ENCODE peak calls at places on chromosomes 16 and 17, in six cellular contexts. I is adrenal gland, E is thoracic aorta, A is left ventricle myocardium inferior, F is cardiac muscle cell, V is tibial nerve. L is an unnamed sample.
A peak's percentile ranks its signal among the peaks of the same experiment; 100 is the strongest.

GRCh38 chr16:74774223-74775139 is at the start of gene FA2H:
- DNase-seq in F (peak; percentile 95), E (no peak), A (peak; percentile 49), V (no peak), I (peak; percentile 81), L (no peak)

GRCh38 chr17:61389670-61390478 is 9.8 kb upstream of the TBX2 start:
- DNase-seq in A (no peak), E (no peak), F (peak; percentile 70), V (no peak), I (no peak), L (no peak)

GRCh38 chr17:60401819-60402218 is 9.9 kb upstream of the USP32 start:
- DNase-seq in F (no peak), A (no peak), E (no peak), V (no peak), I (no peak), L (no peak)

GRCh38 chr16:13529193-13529982 is 390.6 kb upstream of the ERCC4 start:
- DNase-seq in A (no peak), E (no peak), V (no peak), F (no peak), I (no peak), L (no peak)

GRCh38 chr17:76497979-76498885 is 3.0 kb downstream of the RHBDF2 start:
- DNase-seq in E (peak; percentile 38), F (peak; percentile 64), A (peak; percentile 87), V (peak; percentile 45), I (peak; percentile 92), L (peak; percentile 87)

GRCh38 chr17:80782536-80783427 is 208.9 kb upstream of the CHMP6 start:
- DNase-seq in V (no peak), F (peak; percentile 68), E (no peak), A (no peak), I (no peak), L (no peak)

GRCh38 chr17:62692721-62693431 is 65.4 kb downstream of the MRC2 start:
- DNase-seq in I (no peak), F (peak; percentile 56), A (no peak), V (no peak), E (no peak), L (no peak)

GRCh38 chr16:73053038-73053378 is 5.1 kb upstream of the ZFHX3 start:
- DNase-seq in V (no peak), A (no peak), F (no peak), I (no peak), E (no peak), L (no peak)

GRCh38 chr16:80518436-80518835 is 22.4 kb upstream of the DYNLRB2 start:
- DNase-seq in V (no peak), I (no peak), E (no peak), A (no peak), F (no peak), L (no peak)

GRCh38 chr17:42667088-42667951 is 8.2 kb downstream of the TUBG2 start:
- DNase-seq in E (no peak), V (no peak), A (no peak), I (peak; percentile 91), F (no peak), L (no peak)

GRCh38 chr17:60743812-60744211 is 66.2 kb downstream of the BCAS3 start:
- DNase-seq in F (peak; percentile 5), E (no peak), V (no peak), I (no peak), A (no peak), L (no peak)

GRCh38 chr17:78674595-78675315 is 97.6 kb upstream of the DNAH17 start:
- DNase-seq in I (no peak), V (no peak), A (no peak), F (no peak), E (no peak), L (no peak)

GRCh38 chr16:64051826-64052225 is 1070.0 kb downstream of the CDH11 start:
- DNase-seq in A (no peak), F (peak; percentile 47), E (no peak), I (no peak), V (no peak), L (no peak)

GRCh38 chr16:56350491-56351405 is 74.6 kb downstream of the AMFR start:
- DNase-seq in A (no peak), V (no peak), I (no peak), F (no peak), E (no peak), L (no peak)

GRCh38 chr17:2749058-2749783 is at the start of gene CCDC92B:
- DNase-seq in E (no peak), V (no peak), I (no peak), F (peak; percentile 9), A (no peak), L (no peak)

GRCh38 chr17:76594676-76595075 is 9.0 kb upstream of the ST6GALNAC2 start:
- DNase-seq in E (no peak), V (no peak), F (no peak), A (no peak), I (no peak), L (no peak)

GRCh38 chr16:11233727-11234376 is 22.2 kb downstream of the SOCS1 start:
- DNase-seq in A (no peak), E (no peak), I (no peak), V (no peak), F (no peak), L (no peak)

GRCh38 chr17:4229627-4230026 is 34.2 kb downstream of the ANKFY1 start:
- DNase-seq in I (peak; percentile 76), V (no peak), E (peak; percentile 15), A (peak; percentile 51), F (peak; percentile 18), L (peak; percentile 63)

GRCh38 chr17:45108595-45109521 is 23.5 kb downstream of the PLCD3 start:
- DNase-seq in E (no peak), V (no peak), I (no peak), A (no peak), F (no peak), L (no peak)

GRCh38 chr17:12642034-12642433 is 23.7 kb upstream of the MYOCD start:
- DNase-seq in A (no peak), F (no peak), E (no peak), V (no peak), I (no peak), L (no peak)

GRCh38 chr16:75227361-75228142 is 8.8 kb downstream of the CTRB1 start:
- DNase-seq in F (no peak), A (no peak), I (no peak), V (no peak), E (no peak), L (no peak)

DNA sequence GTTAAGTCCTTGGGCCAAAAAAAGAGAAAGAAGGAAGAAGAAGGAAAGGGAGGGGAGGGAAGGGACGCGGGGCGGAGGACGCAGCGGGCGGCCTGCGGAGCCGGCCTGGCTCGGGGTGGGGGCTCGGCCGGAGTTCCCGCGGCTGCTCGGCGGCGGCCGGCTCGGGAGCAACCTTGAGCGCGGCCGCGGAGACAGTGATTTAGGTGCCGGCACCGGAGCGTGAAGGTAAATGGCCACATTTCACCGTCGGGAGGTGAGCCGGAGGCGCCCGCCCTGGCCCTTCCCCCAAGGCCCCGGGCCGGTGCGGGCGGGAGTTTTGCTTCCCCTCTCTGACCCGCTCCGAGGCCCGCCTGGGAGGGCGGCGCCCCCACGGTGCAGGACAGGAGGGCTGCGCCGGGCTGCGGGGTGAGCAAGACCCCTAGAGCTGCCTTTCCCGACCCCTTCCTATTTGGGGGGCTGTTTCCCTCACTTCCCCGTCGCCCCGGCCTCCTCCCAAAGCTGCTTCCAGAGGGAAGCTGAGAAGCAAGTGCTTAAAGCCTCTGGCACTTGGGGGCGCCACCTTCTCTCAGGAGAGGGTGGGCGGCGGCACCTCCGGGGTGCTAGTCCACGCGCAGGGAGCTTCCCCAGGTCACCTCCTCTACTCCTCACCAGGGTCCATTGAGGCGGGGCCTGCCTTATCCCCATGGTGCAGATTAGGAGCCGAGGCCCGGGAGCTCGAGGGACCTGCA is 56.5 kb downstream of the MRM1 start:
- DNase-seq in V (no peak), F (peak; percentile 50), A (no peak), I (peak; percentile 20), E (no peak), L (no peak)
- H3K4me3 ChIP-seq in V (peak overlapping the region; percentile 15), F (peak overlapping the region; percentile 36), A (peak overlapping the region; percentile 64), I (peak overlapping the region; percentile 64), E (peak overlapping the region; percentile 70), L (peak overlapping the region; percentile 52)

GRCh38 chr16:89511352-89511751 is 3.1 kb downstream of the SPG7 start:
- DNase-seq in A (no peak), V (no peak), E (no peak), F (no peak), I (no peak), L (no peak)

GRCh38 chr16:89507834-89508590 is at the start of gene SPG7:
- DNase-seq in E (no peak), A (peak; percentile 88), I (peak; percentile 80), V (peak; percentile 77), F (peak; percentile 92), L (peak; percentile 81)

GRCh38 chr16:89507219-89507833 is 877 bp upstream of the SPG7 start:
- DNase-seq in I (no peak), V (no peak), F (no peak), A (no peak), E (no peak), L (no peak)

GRCh38 chr16:89512453-89512852 is 4.2 kb downstream of the SPG7 start:
- DNase-seq in F (no peak), E (no peak), V (no peak), I (no peak), A (no peak), L (no peak)

GRCh38 chr16:89510526-89510925 is 2.3 kb downstream of the SPG7 start:
- DNase-seq in I (no peak), E (no peak), F (no peak), A (no peak), V (no peak), L (no peak)
- H3K36me3 ChIP-seq in I (peaks cover 47% of the 10 kb centered on the region), E (peaks cover 19% of the 10 kb centered on the region), F (peaks cover 22% of the 10 kb centered on the region), A (peaks cover 50% of the 10 kb centered on the region), V (peaks cover 52% of the 10 kb centered on the region), L (peaks cover 35% of the 10 kb centered on the region)

DNA sequence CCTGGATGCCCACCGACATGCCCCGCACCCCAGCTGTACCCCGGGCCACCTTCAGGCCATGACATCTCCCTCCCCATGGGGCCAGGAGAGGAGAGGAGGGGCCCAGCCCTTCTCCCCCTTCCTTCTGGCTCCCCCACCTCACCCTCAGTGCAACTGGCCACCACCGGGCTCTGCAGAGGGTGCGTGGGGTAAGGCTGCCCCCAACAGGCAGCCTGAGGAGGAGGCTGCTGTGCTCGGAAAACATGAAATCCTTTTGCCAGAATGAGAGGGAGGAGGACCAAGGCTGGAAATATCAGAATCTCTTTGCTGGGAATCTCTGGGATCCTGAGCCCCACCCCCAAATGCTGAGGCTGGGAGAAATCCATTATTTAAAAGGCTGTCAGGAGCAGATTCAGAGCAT is 68.4 kb downstream of the CCT6B start:
- DNase-seq in I (peak; percentile 20), V (no peak), A (no peak), E (no peak), F (peak; percentile 59), L (no peak)
- TF ChIP-seq CTCF in I (peak; percentile 48), V (no peak), A (peak; percentile 55), E (no peak), F (peak; percentile 48), L (no peak)

DNA sequence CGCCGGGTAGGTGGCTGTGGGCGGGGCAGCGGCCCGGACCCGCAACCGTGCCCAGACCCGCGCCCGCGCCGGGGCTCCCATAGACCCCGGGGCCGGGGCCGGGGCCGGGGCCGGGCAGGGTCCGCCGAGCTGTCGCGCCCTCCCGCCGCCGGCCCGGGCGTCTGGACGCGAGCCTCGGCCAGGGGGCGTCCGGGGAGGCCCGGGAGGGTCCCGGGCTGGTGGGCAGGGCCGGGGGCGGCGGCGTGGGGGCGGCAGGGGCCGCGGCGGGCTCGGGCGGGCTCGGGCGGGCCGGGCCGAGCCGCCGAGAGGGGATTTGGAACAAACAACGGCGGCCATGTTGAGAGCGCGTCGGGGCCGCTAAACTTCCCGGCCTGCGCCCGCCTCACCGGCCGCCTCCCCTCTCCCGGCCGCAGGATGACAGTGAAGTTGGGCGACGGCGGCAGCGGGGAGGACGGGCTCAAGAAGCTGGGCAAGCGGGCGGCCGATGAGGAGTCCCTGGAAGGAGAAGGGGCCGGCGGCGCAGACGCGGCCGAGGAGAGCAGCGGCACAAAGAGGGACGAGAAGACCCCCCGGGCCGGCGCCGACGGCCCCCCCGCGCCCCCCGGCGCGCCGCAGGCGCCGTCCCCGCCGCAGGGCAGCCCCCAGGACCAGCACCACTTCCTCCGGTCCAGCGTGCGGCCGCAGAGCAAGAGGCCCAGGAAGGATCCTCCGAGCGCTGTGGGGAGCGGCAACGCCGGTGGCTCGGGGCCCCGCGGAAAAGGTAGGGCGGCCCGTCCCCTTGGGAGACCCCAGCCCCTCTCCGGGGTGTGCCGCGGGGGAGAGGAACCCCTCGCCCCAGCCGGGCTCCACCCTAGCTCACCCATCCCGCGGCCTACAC is 2.3 kb downstream of the CRAMP1 start:
- DNase-seq in V (no peak), A (no peak), I (peak; percentile 32), E (no peak), F (peak; percentile 68), L (no peak)
- H3K4me3 ChIP-seq in V (peak overlapping the region; percentile 66), A (peak overlapping the region; percentile 96), I (peak overlapping the region; percentile 94), E (peak overlapping the region; percentile 79), F (peak overlapping the region; percentile 77), L (peak overlapping the region; percentile 96)

L was measured in right atrium auricular region.